ENCODE peak calls at places on chromosomes 7 and 10, in nine cellular contexts. Y, C, N, K, X, R, Z, D and P are unnamed samples.
A peak's percentile ranks its signal among the peaks of the same experiment; 100 is the strongest.

GRCh38 chr10:33314788-33315561 is 19.5 kb downstream of the NRP1 start:
- DNase-seq in Y (no peak), C (peak; percentile 79), N (no peak), K (peak; percentile 92), X (no peak), R (peak; percentile 89), Z (no peak), D (no peak), P (no peak)

GRCh38 chr10:3397846-3398245 is 225.3 kb upstream of the PITRM1 start:
- DNase-seq in Y (no peak), C (no peak), N (no peak), K (no peak), X (no peak), R (no peak), Z (no peak), D (no peak), P (no peak)

GRCh38 chr10:128922172-128922571 is 544.9 kb upstream of the MGMT start:
- DNase-seq in Y (no peak), C (no peak), N (no peak), K (no peak), X (no peak), R (peak; percentile 19), Z (no peak), D (no peak), P (no peak)

GRCh38 chr10:60042959-60043358 is 136.6 kb upstream of the CCDC6 start:
- DNase-seq in Y (no peak), C (no peak), N (no peak), K (no peak), X (no peak), R (peak; percentile 41), Z (no peak), D (no peak), P (no peak)

GRCh38 chr10:79502561-79503309 is 9.6 kb upstream of the EIF5AL1 start:
- DNase-seq in Y (peak; percentile 79), C (no peak), N (no peak), K (peak; percentile 96), X (peak; percentile 23), R (no peak), Z (peak; percentile 66), D (no peak), P (no peak)

GRCh38 chr7:68929712-68930395 is 668.4 kb upstream of the AUTS2 start:
- DNase-seq in Y (no peak), C (no peak), N (peak; percentile 30), K (no peak), X (no peak), R (peak; percentile 5), Z (no peak), D (no peak), P (no peak)

GRCh38 chr10:43249962-43250624 is 16.8 kb downstream of the RASGEF1A start:
- DNase-seq in Y (peak; percentile 53), C (no peak), N (no peak), K (peak; percentile 36), X (no peak), R (no peak), Z (peak; percentile 51), D (no peak), P (no peak)

GRCh38 chr7:123024989-123025758 is 29.7 kb upstream of the TAS2R16 start:
- DNase-seq in Y (no peak), C (peak; percentile 98), N (no peak), K (peak; percentile 88), X (peak; percentile 66), R (peak; percentile 17), Z (no peak), D (no peak), P (no peak)

GRCh38 chr7:102120666-102121065 is 166.0 kb upstream of the SH2B2 start:
- DNase-seq in Y (no peak), C (no peak), N (no peak), K (no peak), X (no peak), R (no peak), Z (no peak), D (no peak), P (no peak)

GRCh38 chr10:133335238-133336122 is 1.2 kb downstream of the CALY start:
- DNase-seq in Y (peak; percentile 81), C (no peak), N (peak; percentile 77), K (peak; percentile 8), X (no peak), R (peak; percentile 69), Z (peak; percentile 84), D (no peak), P (no peak)
- TF ChIP-seq EZH2 in Y (no peak), C (peak; percentile 46), N (peak; percentile 98), K (no peak), X (peak; percentile 13), R (no peak), Z (peak; percentile 75), D (no peak), P (no peak)

GRCh38 chr7:93115796-93116195 is 2.0 kb downstream of the SAMD9 start:
- DNase-seq in Y (no peak), C (no peak), N (peak; percentile 93), K (peak; percentile 81), X (peak; percentile 89), R (peak; percentile 63), Z (no peak), D (no peak), P (no peak)

GRCh38 chr7:93119191-93119905 is 1.6 kb upstream of the SAMD9 start:
- DNase-seq in Y (no peak), C (no peak), N (peak; percentile 77), K (no peak), X (peak; percentile 56), R (no peak), Z (no peak), D (no peak), P (no peak)

GRCh38 chr7:93117852-93118530 is at the start of gene SAMD9:
- DNase-seq in Y (peak; percentile 28), C (peak; percentile 76), N (peak; percentile 95), K (peak; percentile 83), X (peak; percentile 72), R (peak; percentile 90), Z (no peak), D (peak; percentile 77), P (peak; percentile 97)

GRCh38 chr7:93120981-93121549 is 3.3 kb upstream of the SAMD9 start:
- DNase-seq in Y (no peak), C (no peak), N (no peak), K (no peak), X (no peak), R (no peak), Z (no peak), D (no peak), P (no peak)

DNA sequence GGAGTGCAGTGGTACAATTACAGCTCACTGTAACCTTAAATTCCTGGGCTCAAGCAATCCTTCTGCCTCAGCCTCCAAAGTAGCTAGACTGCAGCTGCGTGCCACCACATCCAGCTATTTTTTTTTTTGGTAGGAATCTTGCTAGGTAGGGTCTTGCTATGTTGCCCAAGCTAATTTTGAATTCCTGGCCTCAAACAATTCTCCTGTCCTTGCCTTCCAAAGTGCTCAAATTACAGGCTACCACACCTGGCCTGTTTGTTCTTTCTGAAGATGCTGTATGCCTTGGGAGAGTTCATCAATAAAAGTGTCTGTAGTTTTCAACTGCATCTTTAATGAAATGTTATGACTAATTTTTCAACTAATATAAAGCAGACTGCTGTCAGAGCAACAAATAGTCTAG is 452 bp downstream of the SAMD9 start:
- DNase-seq in Y (no peak), C (no peak), N (peak; percentile 19), K (no peak), X (no peak), R (no peak), Z (no peak), D (no peak), P (no peak)
- H2AFZ ChIP-seq in Y (no peak overlapping the region), C (peak overlapping the region; percentile 61), N (peak overlapping the region; percentile 83), K (peak overlapping the region; percentile 80), X (no peak overlapping the region), R (peak overlapping the region; percentile 17), Z (no peak overlapping the region), D (peak overlapping the region; percentile 41), P (peak overlapping the region; percentile 22)

GRCh38 chr7:613442-614140 is 93.9 kb upstream of the PDGFA start:
- DNase-seq in Y (no peak), C (no peak), N (no peak), K (no peak), X (peak; percentile 46), R (no peak), Z (no peak), D (no peak), P (no peak)
- H3K4me3 ChIP-seq in Y (no peak overlapping the region), C (no peak overlapping the region), N (no peak overlapping the region), K (no peak overlapping the region), X (peak overlapping the region; percentile 10), R (no peak overlapping the region), Z (no peak overlapping the region), D (no peak overlapping the region), P (no peak overlapping the region)

GRCh38 chr7:104603957-104604356 is 275.6 kb downstream of the LHFPL3 start:
- DNase-seq in Y (no peak), C (no peak), N (no peak), K (no peak), X (no peak), R (no peak), Z (no peak), D (no peak), P (no peak)
- TF ChIP-seq EZH2 in Y (no peak), C (no peak), N (no peak), K (no peak), X (no peak), R (no peak), Z (no peak), D (no peak), P (no peak)

GRCh38 chr10:105761861-105762260 is 1120.8 kb downstream of the SORCS3 start:
- DNase-seq in Y (no peak), C (no peak), N (no peak), K (no peak), X (no peak), R (no peak), Z (no peak), D (no peak), P (no peak)

GRCh38 chr10:105759741-105760140 is 1118.7 kb downstream of the SORCS3 start:
- DNase-seq in Y (no peak), C (no peak), N (no peak), K (no peak), X (no peak), R (no peak), Z (peak; percentile 77), D (no peak), P (no peak)

GRCh38 chr10:105756386-105756785 is 1115.3 kb downstream of the SORCS3 start:
- DNase-seq in Y (no peak), C (no peak), N (no peak), K (no peak), X (no peak), R (no peak), Z (no peak), D (no peak), P (no peak)

GRCh38 chr10:105758209-105758998 is 1117.3 kb downstream of the SORCS3 start:
- DNase-seq in Y (no peak), C (no peak), N (no peak), K (no peak), X (no peak), R (no peak), Z (no peak), D (no peak), P (no peak)

GRCh38 chr10:105757302-105757701 is 1116.2 kb downstream of the SORCS3 start:
- DNase-seq in Y (no peak), C (no peak), N (no peak), K (no peak), X (no peak), R (no peak), Z (no peak), D (no peak), P (no peak)
- H2AFZ ChIP-seq in Y (no peak overlapping the region), C (no peak overlapping the region), N (no peak overlapping the region), K (no peak overlapping the region), X (no peak overlapping the region), R (no peak overlapping the region), Z (no peak overlapping the region), D (no peak overlapping the region), P (no peak overlapping the region)